ENCODE peak calls at places on chromosomes 16 and 17, in five cellular contexts. A, X, M, Q and K are unnamed samples.

GRCh38 chr17:81387235-81388060 is 7.8 kb upstream of the BAHCC1 start:
- DNase-seq in M (no peak), A (no peak), Q (no peak), X (peak; percentile 64), K (no peak)

GRCh38 chr16:80063028-80063767 is 462.7 kb upstream of the MAF start:
- DNase-seq in M (no peak), X (no peak), A (no peak), Q (no peak), K (no peak)

GRCh38 chr17:17391575-17392370 is 85.0 kb upstream of the MED9 start:
- DNase-seq in Q (no peak), X (no peak), M (no peak), A (no peak), K (no peak)

GRCh38 chr16:23908790-23909189 is 73.0 kb downstream of the PRKCB start:
- DNase-seq in A (no peak), M (no peak), X (no peak), Q (no peak), K (no peak)

GRCh38 chr17:43917348-43918025 is 10.2 kb upstream of the MPP2 start:
- DNase-seq in M (no peak), A (no peak), X (peak; percentile 56), Q (no peak), K (no peak)

GRCh38 chr17:78266231-78266631 is 34.8 kb downstream of the TMEM235 start:
- DNase-seq in X (peak; percentile 56), M (no peak), Q (no peak), A (no peak), K (no peak)

GRCh38 chr17:64773836-64774761 is 112.0 kb upstream of the SMURF2 start:
- DNase-seq in Q (no peak), X (peak; percentile 90), A (peak; percentile 58), M (no peak), K (peak; percentile 77)

GRCh38 chr17:47276868-47277267 is 23.2 kb downstream of the ITGB3 start:
- DNase-seq in X (peak; percentile 46), M (peak; percentile 77), Q (no peak), A (peak; percentile 87), K (no peak)

GRCh38 chr17:38585056-38585804 is 20.5 kb downstream of the SRCIN1 start:
- DNase-seq in X (no peak), M (no peak), A (no peak), Q (no peak), K (no peak)

GRCh38 chr16:69064164-69064563 is 41.3 kb upstream of the HAS3 start:
- DNase-seq in X (no peak), A (no peak), Q (no peak), M (no peak), K (no peak)

GRCh38 chr17:33118391-33118790 is 126.7 kb downstream of the SPACA3 start:
- DNase-seq in A (no peak), X (no peak), Q (no peak), M (no peak), K (no peak)

GRCh38 chr17:35846055-35846809 is 22.5 kb downstream of the HEATR9 start:
- DNase-seq in X (no peak), A (no peak), Q (no peak), M (no peak), K (no peak)

GRCh38 chr16:27366687-27367462 is 35.1 kb upstream of the IL21R start:
- DNase-seq in M (no peak), X (no peak), Q (no peak), A (no peak), K (no peak)

GRCh38 chr16:83308414-83308813 is 499.4 kb upstream of the HSBP1 start:
- DNase-seq in Q (no peak), M (no peak), X (no peak), A (no peak), K (no peak)

GRCh38 chr16:81531415-81531814 is 86.8 kb downstream of the CMIP start:
- DNase-seq in A (no peak), M (no peak), X (peak; percentile 50), Q (no peak), K (peak; percentile 68)

GRCh38 chr16:65070831-65071230 is 51.0 kb downstream of the CDH11 start:
- DNase-seq in X (peak; percentile 53), Q (no peak), A (peak; percentile 93), M (peak; percentile 78), K (no peak)

GRCh38 chr16:566475-567361 is at the start of gene NHLRC4:
- DNase-seq in M (peak; percentile 61), X (peak; percentile 76), Q (peak; percentile 43), A (peak; percentile 83), K (no peak)

GRCh38 chr16:53093162-53093744 is 38.5 kb downstream of the CHD9 start:
- DNase-seq in A (no peak), M (no peak), X (no peak), Q (no peak), K (no peak)

GRCh38 chr17:21202512-21202911 is 11.4 kb downstream of the TMEM11 start:
- DNase-seq in Q (no peak), X (no peak), A (no peak), M (no peak), K (no peak)

GRCh38 chr17:30021708-30022317 is 80.4 kb downstream of the EFCAB5 start:
- DNase-seq in X (peak; percentile 32), M (no peak), A (no peak), Q (peak; percentile 16), K (no peak)

GRCh38 chr17:19713462-19713861 is 2.9 kb downstream of the SLC47A2 start:
- DNase-seq in A (no peak), X (no peak), Q (no peak), M (no peak), K (no peak)

GRCh38 chr17:882827-883585 is 96.6 kb downstream of the NXN start:
- DNase-seq in A (no peak), Q (no peak), M (peak; percentile 66), X (peak; percentile 39), K (no peak)

GRCh38 chr17:81249233-81250040 is 10.3 kb downstream of the NDUFAF8 start:
- DNase-seq in X (no peak), M (no peak), Q (no peak), A (no peak), K (peak; percentile 54)

GRCh38 chr17:78374631-78375274 is 3.7 kb upstream of the PGS1 start:
- DNase-seq in M (no peak), Q (no peak), X (no peak), A (no peak), K (peak; percentile 42)

GRCh38 chr17:4006745-4007211 is 42.5 kb upstream of the ATP2A3 start:
- DNase-seq in M (no peak), X (no peak), Q (no peak), A (no peak), K (no peak)

GRCh38 chr16:84631882-84632281 is 14.0 kb upstream of the COTL1 start:
- DNase-seq in M (no peak), Q (no peak), X (no peak), A (no peak), K (no peak)

GRCh38 chr17:49224997-49225337 is 5.6 kb downstream of the PHOSPHO1 start:
- DNase-seq in A (no peak), X (no peak), M (no peak), Q (no peak), K (no peak)
- H3K27me3 ChIP-seq in A (peaks cover 8% of the 10 kb centered on the region), X (peaks cover 24% of the 10 kb centered on the region), M (no peaks in the 10 kb centered on the region), Q (peaks cover 30% of the 10 kb centered on the region), K (peaks cover 33% of the 10 kb centered on the region)

GRCh38 chr16:58234831-58235595 is 37.1 kb upstream of the CSNK2A2 start:
- DNase-seq in Q (no peak), M (no peak), X (no peak), A (no peak), K (no peak)
- H3K27me3 ChIP-seq in Q (no peaks in the 10 kb centered on the region), M (no peaks in the 10 kb centered on the region), X (no peaks in the 10 kb centered on the region), A (no peaks in the 10 kb centered on the region), K (no peaks in the 10 kb centered on the region)

GRCh38 chr16:67395458-67396158 is 2.3 kb upstream of the TPPP3 start:
- DNase-seq in A (no peak), X (no peak), M (no peak), Q (no peak), K (no peak)

GRCh38 chr16:67393790-67394270 is 532 bp upstream of the TPPP3 start:
- DNase-seq in A (no peak), Q (no peak), X (no peak), M (no peak), K (peak; percentile 73)

GRCh38 chr16:67394271-67395104 is 1.2 kb upstream of the TPPP3 start:
- DNase-seq in A (no peak), X (no peak), M (no peak), Q (no peak), K (no peak)

GRCh38 chr16:67396159-67396774 is 3.0 kb upstream of the TPPP3 start:
- DNase-seq in Q (no peak), M (peak; percentile 73), X (peak; percentile 96), A (peak; percentile 94), K (peak; percentile 89)

GRCh38 chr16:67395105-67395457 is 1.8 kb upstream of the TPPP3 start:
- DNase-seq in X (no peak), A (no peak), M (no peak), Q (no peak), K (no peak)
- H3K27me3 ChIP-seq in X (peaks cover 7% of the 10 kb centered on the region), A (no peaks in the 10 kb centered on the region), M (no peaks in the 10 kb centered on the region), Q (peaks cover 20% of the 10 kb centered on the region), K (peaks cover 43% of the 10 kb centered on the region)

GRCh38 chr17:42673266-42673884 is 3.4 kb downstream of the PLEKHH3 start:
- DNase-seq in A (no peak), X (no peak), Q (no peak), M (no peak), K (no peak)

GRCh38 chr17:42675348-42675983 is 1.3 kb downstream of the PLEKHH3 start:
- DNase-seq in X (no peak), A (no peak), Q (no peak), M (no peak), K (no peak)

GRCh38 chr17:42675984-42676423 is 790 bp downstream of the PLEKHH3 start:
- DNase-seq in M (peak; percentile 50), Q (no peak), A (peak; percentile 69), X (peak; percentile 64), K (peak; percentile 91)

GRCh38 chr17:42674755-42675347 is 1.9 kb downstream of the PLEKHH3 start:
- DNase-seq in Q (no peak), M (no peak), X (no peak), A (no peak), K (no peak)

GRCh38 chr17:42673885-42674754 is 2.7 kb downstream of the PLEKHH3 start:
- DNase-seq in A (peak; percentile 71), Q (no peak), X (peak; percentile 57), M (peak; percentile 65), K (no peak)
- H3K27me3 ChIP-seq in A (no peaks in the 10 kb centered on the region), Q (peaks cover 59% of the 10 kb centered on the region), X (no peaks in the 10 kb centered on the region), M (no peaks in the 10 kb centered on the region), K (peaks cover 78% of the 10 kb centered on the region)

GRCh38 chr17:56599566-56599965 is 6.1 kb downstream of the NOG start:
- DNase-seq in A (no peak), X (no peak), M (no peak), Q (no peak), K (no peak)

GRCh38 chr17:56598471-56598870 is 5.0 kb downstream of the NOG start:
- DNase-seq in A (no peak), Q (no peak), M (no peak), X (no peak), K (no peak)

GRCh38 chr17:56600246-56600645 is 6.7 kb downstream of the NOG start:
- DNase-seq in X (no peak), Q (no peak), A (no peak), M (no peak), K (no peak)

GRCh38 chr17:56597495-56597990 is 4.0 kb downstream of the NOG start:
- DNase-seq in A (no peak), X (no peak), Q (no peak), M (no peak), K (peak; percentile 34)

DNA sequence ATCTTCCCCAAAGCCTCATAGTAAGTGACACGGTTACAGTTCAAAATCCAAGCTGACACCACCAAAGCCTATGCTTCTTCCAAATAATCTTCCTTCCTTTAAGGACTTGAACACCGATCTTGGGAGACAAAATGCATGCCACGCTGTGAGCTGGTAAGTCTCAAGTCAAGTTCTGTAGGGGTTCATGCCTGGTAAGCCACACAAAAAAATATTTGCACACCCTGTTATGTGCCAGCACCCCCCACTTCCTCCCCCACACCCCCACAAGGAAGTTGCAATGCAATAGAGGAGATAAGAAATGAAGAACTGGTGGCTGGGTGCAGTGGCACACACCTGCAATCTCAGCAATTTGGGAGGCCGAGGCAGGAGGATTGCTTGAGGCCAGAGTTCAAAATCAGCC is 5.6 kb downstream of the NOG start:
- DNase-seq in A (no peak), Q (no peak), X (no peak), M (no peak), K (no peak)
- H3K27me3 ChIP-seq in A (no peaks in the 10 kb centered on the region), Q (peaks cover 22% of the 10 kb centered on the region), X (peaks cover 40% of the 10 kb centered on the region), M (no peaks in the 10 kb centered on the region), K (peaks cover 86% of the 10 kb centered on the region)